ENCODE peak calls at places on chromosomes 3 and 15, in five cellular contexts. D, G, S, E and M are unnamed samples.

GRCh38 chr3:193803288-193803687 is 210.3 kb downstream of the OPA1 start:
- DNase-seq in D (no peak), S (peak), E (no peak), G (no peak), M (no peak)

GRCh38 chr3:50257990-50258389 is 11.0 kb upstream of the SEMA3B start:
- DNase-seq in G (no peak), S (no peak), E (no peak), D (no peak), M (no peak)

GRCh38 chr3:130950641-130951040 is 56.8 kb downstream of the ATP2C1 start:
- DNase-seq in G (no peak), D (no peak), E (no peak), S (no peak), M (no peak)

GRCh38 chr3:173869786-173870185 is 472.2 kb downstream of the NLGN1 start:
- DNase-seq in D (no peak), E (no peak), G (no peak), S (no peak), M (no peak)

GRCh38 chr3:17518189-17519059 is 224.0 kb downstream of the TBC1D5 start:
- DNase-seq in D (no peak), G (no peak), E (no peak), S (no peak), M (no peak)

GRCh38 chr15:66743204-66743603 is 41.2 kb downstream of the SMAD6 start:
- DNase-seq in D (no peak), G (no peak), E (no peak), S (no peak), M (no peak)

GRCh38 chr3:163476179-163476578 is 1602.1 kb downstream of the SI start:
- DNase-seq in S (no peak), G (no peak), E (no peak), D (no peak), M (no peak)

GRCh38 chr15:39409876-39410505 is 170.9 kb upstream of the THBS1 start:
- DNase-seq in D (no peak), S (no peak), G (no peak), E (no peak), M (peak)

GRCh38 chr3:1079641-1080040 is 13.2 kb upstream of the CNTN6 start:
- DNase-seq in D (no peak), S (no peak), G (no peak), E (no peak), M (no peak)

GRCh38 chr3:52890735-52891134 is 6.6 kb downstream of the STIMATE start:
- DNase-seq in E (no peak), D (no peak), S (no peak), G (no peak), M (no peak)

GRCh38 chr3:56854856-56855620 is 53.3 kb upstream of the ARHGEF3 start:
- DNase-seq in S (no peak), G (no peak), D (no peak), E (no peak), M (no peak)